ENCODE peak calls at places on chromosomes 11 and 22, in seven cellular contexts. O is naive B cell; D is ELR; Q is GOT3; U is naive thymus-derived CD8-positive, alpha-beta T cell; F is LHCN-M2; J is transverse colon. X is an unnamed sample.

GRCh38 chr11:111833524-111833923 is 37.9 kb downstream of the ALG9 start:
- DNase-seq in F (peak), J (no peak), O (no peak), Q (no peak), D (peak), U (no peak), X (no peak)

GRCh38 chr11:19806251-19806650 is 93.6 kb downstream of the NAV2 start:
- DNase-seq in F (no peak), Q (no peak), D (no peak), J (no peak), U (no peak), O (no peak), X (no peak)

GRCh38 chr11:7272373-7272772 is 20.7 kb downstream of the SYT9 start:
- DNase-seq in O (no peak), Q (no peak), F (no peak), J (no peak), D (no peak), U (no peak), X (no peak)

GRCh38 chr22:48414662-48415061 is 1413.0 kb downstream of the BRD1 start:
- DNase-seq in F (no peak), O (no peak), U (no peak), D (no peak), J (no peak), Q (no peak), X (peak)

GRCh38 chr11:15053201-15053685 is 20.1 kb upstream of the CALCB start:
- DNase-seq in D (peak), F (peak), J (no peak), O (no peak), U (no peak), Q (no peak), X (no peak)

GRCh38 chr11:33307984-33308383 is 50.8 kb downstream of the HIPK3 start:
- DNase-seq in U (no peak), Q (no peak), J (no peak), D (no peak), F (peak), O (no peak), X (no peak)

GRCh38 chr22:27554106-27554814 is 247.3 kb downstream of the MN1 start:
- DNase-seq in O (no peak), J (peak), F (peak), Q (no peak), D (peak), U (no peak), X (no peak)

GRCh38 chr11:19976281-19976941 is 183.9 kb downstream of the DBX1 start:
- DNase-seq in U (no peak), J (no peak), Q (no peak), F (no peak), O (no peak), D (no peak), X (no peak)

GRCh38 chr11:116791002-116791812 is 472 bp downstream of the APOA5 start:
- DNase-seq in O (peak), Q (no peak), F (peak), D (peak), U (peak), J (peak), X (peak)

GRCh38 chr11:122863704-122864326 is 18.7 kb upstream of the JHY start:
- DNase-seq in D (peak), J (peak), F (peak), O (peak), U (no peak), Q (no peak), X (peak)

GRCh38 chr22:41247703-41248102 is 7.0 kb upstream of the CHADL start:
- DNase-seq in J (no peak), F (no peak), D (no peak), U (no peak), Q (no peak), O (no peak), X (no peak)

GRCh38 chr22:28075260-28075981 is 156.4 kb upstream of the PITPNB start:
- DNase-seq in U (no peak), O (no peak), Q (no peak), F (peak), J (peak), D (peak), X (no peak)

GRCh38 chr11:33907419-33907818 is 15.5 kb upstream of the LMO2 start:
- DNase-seq in D (no peak), U (no peak), Q (no peak), O (no peak), F (no peak), J (no peak), X (no peak)

GRCh38 chr22:37197451-37198289 is 9.6 kb upstream of the C1QTNF6 start:
- DNase-seq in U (no peak), Q (no peak), F (peak), D (peak), O (no peak), J (peak), X (peak)

GRCh38 chr22:41512421-41513194 is 31.7 kb downstream of the POLR3H start:
- DNase-seq in Q (no peak), O (no peak), F (peak), D (peak), U (no peak), J (no peak), X (no peak)

GRCh38 chr11:8959546-8960166 is 4.6 kb downstream of the TMEM9B start:
- DNase-seq in J (peak), Q (no peak), U (peak), F (peak), D (peak), O (peak), X (no peak)

GRCh38 chr11:59207988-59208432 is 4.7 kb downstream of the MPEG1 start:
- DNase-seq in D (peak), Q (no peak), J (no peak), U (peak), O (peak), F (peak), X (no peak)

GRCh38 chr11:106697058-106697457 is 321.2 kb downstream of the GUCY1A2 start:
- DNase-seq in U (no peak), Q (no peak), F (peak), O (no peak), D (peak), J (no peak), X (no peak)